ENCODE peak calls at places on chromosomes 3 and 15, in five cellular contexts. One of them, this sample, is unnamed.

GRCh38 chr3:170324962-170325361 is 32.6 kb upstream of the SKIL start:
- DNase-seq in sigmoid colon: no peak
- DNase-seq in adrenal gland: no peak
- DNase-seq in right lobe of liver: no peak
- DNase-seq in A549: no peak
- DNase-seq in this sample: no peak

GRCh38 chr15:79221696-79222095 is 60.8 kb upstream of the ANKRD34C start:
- DNase-seq in sigmoid colon: no peak
- DNase-seq in right lobe of liver: no peak
- DNase-seq in adrenal gland: no peak
- DNase-seq in A549: no peak
- DNase-seq in this sample: no peak

GRCh38 chr3:156577731-156578130 is 22.8 kb upstream of the SSR3 start:
- DNase-seq in A549: no peak
- DNase-seq in right lobe of liver: no peak
- DNase-seq in sigmoid colon: no peak
- DNase-seq in adrenal gland: no peak
- DNase-seq in this sample: no peak

GRCh38 chr3:16936233-16936632 is 51.5 kb downstream of the PLCL2 start:
- DNase-seq in right lobe of liver: no peak
- DNase-seq in A549: no peak
- DNase-seq in adrenal gland: no peak
- DNase-seq in sigmoid colon: no peak
- DNase-seq in this sample: no peak

GRCh38 chr15:65056868-65057548 is 10.8 kb downstream of the RASL12 start:
- DNase-seq in adrenal gland: no peak
- DNase-seq in A549: peak; percentile 76
- DNase-seq in sigmoid colon: no peak
- DNase-seq in right lobe of liver: peak; percentile 72
- DNase-seq in this sample: no peak

GRCh38 chr3:14784087-14784596 is 34.6 kb upstream of the FGD5 start:
- DNase-seq in adrenal gland: no peak
- DNase-seq in right lobe of liver: no peak
- DNase-seq in sigmoid colon: peak; percentile 53
- DNase-seq in A549: no peak
- DNase-seq in this sample: no peak

GRCh38 chr3:64289622-64290021 is 64.4 kb upstream of the PRICKLE2 start:
- DNase-seq in right lobe of liver: no peak
- DNase-seq in A549: no peak
- DNase-seq in sigmoid colon: no peak
- DNase-seq in adrenal gland: no peak
- DNase-seq in this sample: no peak

GRCh38 chr3:18354706-18355105 is 70.4 kb downstream of the SATB1 start:
- DNase-seq in sigmoid colon: no peak
- DNase-seq in right lobe of liver: no peak
- DNase-seq in A549: no peak
- DNase-seq in adrenal gland: no peak
- DNase-seq in this sample: no peak

GRCh38 chr3:142218703-142219102 is 6.7 kb downstream of the GK5 start:
- DNase-seq in sigmoid colon: no peak
- DNase-seq in right lobe of liver: no peak
- DNase-seq in adrenal gland: no peak
- DNase-seq in A549: no peak
- DNase-seq in this sample: no peak

GRCh38 chr3:167602041-167602440 is 51.7 kb downstream of the WDR49 start:
- DNase-seq in right lobe of liver: no peak
- DNase-seq in adrenal gland: no peak
- DNase-seq in A549: no peak
- DNase-seq in sigmoid colon: no peak
- DNase-seq in this sample: no peak

GRCh38 chr15:45228931-45229330 is 23.1 kb upstream of the SLC28A2 start:
- DNase-seq in A549: no peak
- DNase-seq in sigmoid colon: no peak
- DNase-seq in right lobe of liver: no peak
- DNase-seq in adrenal gland: no peak
- DNase-seq in this sample: no peak

GRCh38 chr3:143974181-143974876 is 2.7 kb downstream of the DIPK2A start:
- DNase-seq in A549: no peak
- DNase-seq in sigmoid colon: no peak
- DNase-seq in right lobe of liver: no peak
- DNase-seq in adrenal gland: no peak
- DNase-seq in this sample: no peak

GRCh38 chr15:100725121-100726069 is 123.0 kb downstream of the ASB7 start:
- DNase-seq in sigmoid colon: no peak
- DNase-seq in adrenal gland: peak; percentile 41
- DNase-seq in right lobe of liver: no peak
- DNase-seq in A549: no peak
- DNase-seq in this sample: no peak

GRCh38 chr15:46442196-46442595 is 807.4 kb downstream of the SQOR start:
- DNase-seq in right lobe of liver: no peak
- DNase-seq in sigmoid colon: no peak
- DNase-seq in adrenal gland: no peak
- DNase-seq in A549: no peak
- DNase-seq in this sample: no peak

GRCh38 chr3:194990454-194991337 is 280.3 kb downstream of the XXYLT1 start:
- DNase-seq in sigmoid colon: no peak
- DNase-seq in adrenal gland: peak; percentile 29
- DNase-seq in A549: no peak
- DNase-seq in right lobe of liver: no peak
- DNase-seq in this sample: no peak

GRCh38 chr15:87610366-87610765 is 646.2 kb downstream of the NTRK3 start:
- DNase-seq in right lobe of liver: no peak
- DNase-seq in A549: no peak
- DNase-seq in adrenal gland: peak; percentile 54
- DNase-seq in sigmoid colon: no peak
- DNase-seq in this sample: no peak

GRCh38 chr3:53238051-53238850 is 17.6 kb downstream of the TKT start:
- DNase-seq in adrenal gland: no peak
- DNase-seq in sigmoid colon: no peak
- DNase-seq in A549: peak; percentile 97
- DNase-seq in right lobe of liver: peak; percentile 83
- DNase-seq in this sample: peak; percentile 40

GRCh38 chr15:39415634-39416033 is 165.2 kb upstream of the THBS1 start:
- DNase-seq in A549: no peak
- DNase-seq in sigmoid colon: no peak
- DNase-seq in right lobe of liver: no peak
- DNase-seq in adrenal gland: no peak
- DNase-seq in this sample: no peak

GRCh38 chr3:107662586-107662985 is 139.8 kb downstream of the BBX start:
- DNase-seq in sigmoid colon: no peak
- DNase-seq in adrenal gland: no peak
- DNase-seq in A549: no peak
- DNase-seq in right lobe of liver: no peak
- DNase-seq in this sample: no peak

GRCh38 chr3:53023072-53023823 is 22.6 kb downstream of the SFMBT1 start:
- DNase-seq in right lobe of liver: no peak
- DNase-seq in adrenal gland: no peak
- DNase-seq in sigmoid colon: no peak
- DNase-seq in A549: no peak
- DNase-seq in this sample: no peak

GRCh38 chr3:4804161-4805058 is 174.8 kb upstream of the BHLHE40 start:
- DNase-seq in A549: no peak
- DNase-seq in right lobe of liver: no peak
- DNase-seq in sigmoid colon: no peak
- DNase-seq in adrenal gland: no peak
- DNase-seq in this sample: no peak

GRCh38 chr15:51812598-51812997 is 16.9 kb upstream of the TMOD3 start:
- DNase-seq in adrenal gland: no peak
- DNase-seq in right lobe of liver: no peak
- DNase-seq in sigmoid colon: no peak
- DNase-seq in A549: no peak
- DNase-seq in this sample: no peak

DNA sequence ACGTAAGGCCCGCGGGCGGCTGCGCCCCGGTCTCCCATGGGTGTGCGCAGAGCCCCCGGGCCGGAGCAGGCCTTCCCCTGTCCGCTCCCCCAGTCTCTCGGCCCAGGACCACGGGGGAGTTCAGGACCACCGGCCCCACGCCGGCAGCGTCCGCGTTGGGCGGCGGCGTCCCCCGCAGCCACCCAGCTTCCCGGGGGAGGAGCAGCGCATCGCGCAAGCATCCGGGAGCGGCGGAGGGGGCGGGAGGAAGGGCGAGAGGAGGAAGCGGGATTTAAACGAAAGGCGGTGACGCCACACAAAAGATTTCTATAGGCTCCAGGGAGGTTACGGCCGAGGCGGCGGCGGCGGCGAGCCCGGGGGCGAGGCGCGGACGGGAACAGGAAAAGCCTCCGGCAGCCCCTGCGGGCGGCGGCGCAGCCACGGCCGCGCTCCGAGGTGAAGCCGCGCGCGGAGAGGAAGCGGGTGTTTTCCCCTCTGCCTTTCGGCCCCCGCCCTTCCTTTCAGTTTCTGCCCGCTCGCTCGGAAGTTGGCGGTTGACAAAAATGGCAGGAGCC is at the start of gene TLNRD1:
- DNase-seq in adrenal gland: peak; percentile 93
- DNase-seq in sigmoid colon: peak; percentile 95
- DNase-seq in right lobe of liver: peak; percentile 94
- DNase-seq in A549: peak; percentile 95
- DNase-seq in this sample: peak; percentile 90
- TF ChIP-seq POLR2A in adrenal gland: peak; percentile 74
- TF ChIP-seq POLR2A in sigmoid colon: peak; percentile 85
- TF ChIP-seq POLR2A in right lobe of liver: peak; percentile 94
- TF ChIP-seq POLR2A in A549: peak; percentile 96
- TF ChIP-seq POLR2A in this sample: peak; percentile 84

GRCh38 chr3:126050050-126050392 is 33.9 kb downstream of the SLC41A3 start:
- DNase-seq in sigmoid colon: no peak
- DNase-seq in A549: no peak
- DNase-seq in adrenal gland: no peak
- DNase-seq in right lobe of liver: no peak
- DNase-seq in this sample: no peak

GRCh38 chr3:126052196-126053058 is 31.5 kb downstream of the SLC41A3 start:
- DNase-seq in A549: no peak
- DNase-seq in right lobe of liver: no peak
- DNase-seq in sigmoid colon: no peak
- DNase-seq in adrenal gland: no peak
- DNase-seq in this sample: no peak

GRCh38 chr3:126051741-126052140 is 32.2 kb downstream of the SLC41A3 start:
- DNase-seq in right lobe of liver: no peak
- DNase-seq in A549: no peak
- DNase-seq in adrenal gland: no peak
- DNase-seq in sigmoid colon: no peak
- DNase-seq in this sample: no peak

GRCh38 chr3:126050626-126051025 is 33.3 kb downstream of the SLC41A3 start:
- DNase-seq in sigmoid colon: no peak
- DNase-seq in A549: no peak
- DNase-seq in right lobe of liver: no peak
- DNase-seq in adrenal gland: no peak
- DNase-seq in this sample: no peak

GRCh38 chr3:126051234-126051633 is 32.7 kb downstream of the SLC41A3 start:
- DNase-seq in adrenal gland: no peak
- DNase-seq in A549: no peak
- DNase-seq in sigmoid colon: no peak
- DNase-seq in right lobe of liver: no peak
- DNase-seq in this sample: no peak
- H3K27ac ChIP-seq in adrenal gland: no peak overlapping the region
- H3K27ac ChIP-seq in A549: no peak overlapping the region
- H3K27ac ChIP-seq in sigmoid colon: no peak overlapping the region
- H3K27ac ChIP-seq in right lobe of liver: no peak overlapping the region
- H3K27ac ChIP-seq in this sample: no peak overlapping the region

DNA sequence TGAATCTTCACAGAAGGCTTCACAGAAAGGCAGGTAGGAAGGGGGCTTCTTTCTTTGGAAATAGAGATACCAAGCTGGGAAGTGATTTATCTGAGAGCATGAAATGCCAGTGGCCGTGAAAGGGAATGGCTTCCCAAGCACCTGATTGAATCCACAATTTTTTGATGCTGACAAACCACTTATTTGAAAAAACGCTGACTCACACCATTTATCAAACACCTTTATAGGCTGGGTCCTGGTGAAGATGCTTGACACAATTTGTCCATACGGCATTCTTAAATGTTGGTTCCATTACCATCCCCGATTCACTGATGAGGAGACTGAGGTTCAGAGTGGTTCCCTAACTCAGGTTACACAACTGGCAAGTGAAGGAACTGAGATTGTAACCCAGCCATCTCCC is 64.1 kb upstream of the POMGNT2 start:
- DNase-seq in right lobe of liver: no peak
- DNase-seq in sigmoid colon: no peak
- DNase-seq in A549: no peak
- DNase-seq in adrenal gland: peak; percentile 10
- DNase-seq in this sample: no peak
- TF ChIP-seq POLR2A in right lobe of liver: no peak
- TF ChIP-seq POLR2A in sigmoid colon: no peak
- TF ChIP-seq POLR2A in A549: no peak
- TF ChIP-seq POLR2A in adrenal gland: no peak
- TF ChIP-seq POLR2A in this sample: no peak

GRCh38 chr3:39147374-39147709 is 6.0 kb downstream of the CSRNP1 start:
- DNase-seq in sigmoid colon: no peak
- DNase-seq in adrenal gland: no peak
- DNase-seq in A549: no peak
- DNase-seq in right lobe of liver: no peak
- DNase-seq in this sample: no peak
- H3K27ac ChIP-seq in sigmoid colon: peak overlapping the region; percentile 100
- H3K27ac ChIP-seq in adrenal gland: peak overlapping the region; percentile 89
- H3K27ac ChIP-seq in A549: peak overlapping the region; percentile 96
- H3K27ac ChIP-seq in right lobe of liver: peak overlapping the region; percentile 70
- H3K27ac ChIP-seq in this sample: peak overlapping the region; percentile 100

GRCh38 chr3:109353057-109353456 is 15.7 kb upstream of the DPPA4 start:
- DNase-seq in A549: peak; percentile 31
- DNase-seq in right lobe of liver: no peak
- DNase-seq in sigmoid colon: no peak
- DNase-seq in adrenal gland: no peak
- DNase-seq in this sample: no peak

GRCh38 chr3:109351231-109351630 is 13.9 kb upstream of the DPPA4 start:
- DNase-seq in adrenal gland: no peak
- DNase-seq in sigmoid colon: no peak
- DNase-seq in right lobe of liver: no peak
- DNase-seq in A549: no peak
- DNase-seq in this sample: no peak

GRCh38 chr3:109355625-109356441 is 18.5 kb upstream of the DPPA4 start:
- DNase-seq in A549: no peak
- DNase-seq in right lobe of liver: peak; percentile 42
- DNase-seq in sigmoid colon: no peak
- DNase-seq in adrenal gland: no peak
- DNase-seq in this sample: no peak

GRCh38 chr3:109356442-109357155 is 19.3 kb upstream of the DPPA4 start:
- DNase-seq in sigmoid colon: no peak
- DNase-seq in right lobe of liver: no peak
- DNase-seq in adrenal gland: no peak
- DNase-seq in A549: no peak
- DNase-seq in this sample: no peak
- TF ChIP-seq POLR2A in sigmoid colon: no peak
- TF ChIP-seq POLR2A in right lobe of liver: no peak
- TF ChIP-seq POLR2A in adrenal gland: no peak
- TF ChIP-seq POLR2A in A549: no peak
- TF ChIP-seq POLR2A in this sample: no peak

GRCh38 chr3:36309092-36309491 is 71.2 kb upstream of the STAC start:
- DNase-seq in sigmoid colon: no peak
- DNase-seq in A549: no peak
- DNase-seq in adrenal gland: no peak
- DNase-seq in right lobe of liver: no peak
- DNase-seq in this sample: no peak
- H3K27ac ChIP-seq in sigmoid colon: no peak overlapping the region
- H3K27ac ChIP-seq in A549: no peak overlapping the region
- H3K27ac ChIP-seq in adrenal gland: no peak overlapping the region
- H3K27ac ChIP-seq in right lobe of liver: no peak overlapping the region
- H3K27ac ChIP-seq in this sample: no peak overlapping the region